ENCODE peak calls at places on chromosomes 1 and 21, in seven cellular contexts. Z is HepG2, Y is Panc1, J is SK-N-SH, O is A549, B is GM23338, L is HCT116. S is an unnamed sample.
A peak's percentile ranks its signal among the peaks of the same experiment; 100 is the strongest.

GRCh38 chr1:60866884-60867648 is 215.3 kb upstream of the NFIA start:
- DNase-seq in O (no peak), Z (no peak), Y (no peak), J (no peak), L (no peak), B (no peak), S (no peak)

GRCh38 chr21:15999741-16000140 is 270.0 kb downstream of the USP25 start:
- DNase-seq in O (no peak), Z (no peak), B (no peak), J (no peak), L (no peak), Y (no peak), S (no peak)

GRCh38 chr1:247415423-247416361 is at the start of gene NLRP3:
- DNase-seq in B (peak; percentile 20), J (no peak), Y (no peak), L (no peak), O (no peak), Z (peak; percentile 5), S (peak; percentile 77)

GRCh38 chr1:203464226-203464625 is 11.4 kb upstream of the PRELP start:
- DNase-seq in J (no peak), Z (no peak), Y (no peak), O (no peak), B (no peak), L (no peak), S (no peak)

GRCh38 chr1:201681375-201681774 is 142.4 kb downstream of the NAV1 start:
- DNase-seq in O (no peak), L (no peak), Y (no peak), J (no peak), B (no peak), Z (no peak), S (no peak)

GRCh38 chr1:201742955-201743805 is 85.8 kb upstream of the IPO9 start:
- DNase-seq in Z (no peak), O (no peak), Y (no peak), L (no peak), B (no peak), J (no peak), S (no peak)

GRCh38 chr1:95916616-95917015 is 682.6 kb downstream of the RWDD3 start:
- DNase-seq in B (peak; percentile 62), Z (no peak), Y (no peak), J (no peak), L (no peak), O (no peak), S (no peak)

GRCh38 chr1:170664283-170664827 is 424 bp downstream of the PRRX1 start:
- DNase-seq in Y (no peak), B (peak; percentile 33), L (no peak), O (peak; percentile 38), J (peak; percentile 53), Z (no peak), S (no peak)

GRCh38 chr1:212951058-212951923 is 950 bp downstream of the VASH2 start:
- DNase-seq in Z (no peak), B (no peak), J (peak; percentile 79), Y (no peak), O (no peak), L (no peak), S (no peak)

GRCh38 chr1:108142773-108143394 is 57.3 kb downstream of the SLC25A24 start:
- DNase-seq in O (no peak), J (no peak), L (no peak), B (no peak), Y (no peak), Z (no peak), S (no peak)

GRCh38 chr1:163166886-163167555 is 35.7 kb downstream of the RGS5 start:
- DNase-seq in L (no peak), Z (no peak), J (no peak), O (no peak), B (peak; percentile 35), Y (no peak), S (no peak)

GRCh38 chr1:177385760-177386698 is 215.3 kb downstream of the BRINP2 start:
- DNase-seq in J (peak; percentile 7), L (no peak), B (no peak), Y (no peak), Z (no peak), O (no peak), S (no peak)

GRCh38 chr1:39833121-39833520 is 44.5 kb upstream of the BMP8B start:
- DNase-seq in O (no peak), Z (no peak), B (no peak), J (no peak), L (no peak), Y (no peak), S (no peak)

GRCh38 chr1:83512371-83513004 is 486.4 kb downstream of the TTLL7 start:
- DNase-seq in J (no peak), O (no peak), L (no peak), Y (no peak), B (peak; percentile 27), Z (no peak), S (no peak)

GRCh38 chr1:211628446-211628845 is 47.0 kb downstream of the NEK2 start:
- DNase-seq in J (no peak), B (no peak), Z (no peak), L (no peak), O (no peak), Y (no peak), S (no peak)

GRCh38 chr21:45535341-45536081 is 6.7 kb downstream of the SLC19A1 start:
- DNase-seq in B (no peak), O (no peak), Z (no peak), L (no peak), Y (no peak), J (no peak), S (peak; percentile 75)

GRCh38 chr21:40335689-40336088 is 468.5 kb downstream of the PCP4 start:
- DNase-seq in Z (no peak), O (no peak), B (peak; percentile 9), J (no peak), L (no peak), Y (no peak), S (no peak)

GRCh38 chr21:43921979-43922945 is 57.2 kb downstream of the AGPAT3 start:
- DNase-seq in Z (no peak), O (no peak), L (no peak), B (no peak), J (no peak), Y (no peak), S (peak; percentile 38)

GRCh38 chr1:33098371-33098770 is 17.4 kb downstream of the AZIN2 start:
- DNase-seq in Z (no peak), J (no peak), L (no peak), O (no peak), B (no peak), Y (no peak), S (no peak)

GRCh38 chr1:88763649-88764406 is 79.8 kb downstream of the PKN2 start:
- DNase-seq in L (peak; percentile 6), Z (no peak), J (no peak), O (no peak), Y (no peak), B (no peak), S (no peak)

GRCh38 chr1:229756666-229757065 is 130.6 kb downstream of the URB2 start:
- DNase-seq in Y (no peak), O (no peak), L (no peak), J (no peak), Z (no peak), B (no peak), S (no peak)

GRCh38 chr1:50929376-50929958 is 30.6 kb downstream of the FAF1 start:
- DNase-seq in Y (peak; percentile 10), J (peak; percentile 27), B (peak; percentile 56), Z (peak; percentile 47), O (peak; percentile 5), L (peak; percentile 16), S (no peak)

GRCh38 chr1:20063861-20064292 is 6.1 kb upstream of the PLA2G5 start:
- DNase-seq in B (no peak), Y (no peak), O (no peak), L (no peak), J (no peak), Z (peak; percentile 27), S (no peak)

GRCh38 chr1:184973308-184974085 is 811 bp downstream of the NIBAN1 start:
- DNase-seq in B (peak; percentile 68), Y (no peak), J (no peak), Z (no peak), L (no peak), O (peak; percentile 29), S (peak; percentile 88)

GRCh38 chr1:177256153-177256814 is 85.5 kb downstream of the BRINP2 start:
- DNase-seq in B (peak; percentile 87), L (no peak), O (peak; percentile 33), J (no peak), Z (peak; percentile 44), Y (peak; percentile 54), S (peak; percentile 35)

DNA sequence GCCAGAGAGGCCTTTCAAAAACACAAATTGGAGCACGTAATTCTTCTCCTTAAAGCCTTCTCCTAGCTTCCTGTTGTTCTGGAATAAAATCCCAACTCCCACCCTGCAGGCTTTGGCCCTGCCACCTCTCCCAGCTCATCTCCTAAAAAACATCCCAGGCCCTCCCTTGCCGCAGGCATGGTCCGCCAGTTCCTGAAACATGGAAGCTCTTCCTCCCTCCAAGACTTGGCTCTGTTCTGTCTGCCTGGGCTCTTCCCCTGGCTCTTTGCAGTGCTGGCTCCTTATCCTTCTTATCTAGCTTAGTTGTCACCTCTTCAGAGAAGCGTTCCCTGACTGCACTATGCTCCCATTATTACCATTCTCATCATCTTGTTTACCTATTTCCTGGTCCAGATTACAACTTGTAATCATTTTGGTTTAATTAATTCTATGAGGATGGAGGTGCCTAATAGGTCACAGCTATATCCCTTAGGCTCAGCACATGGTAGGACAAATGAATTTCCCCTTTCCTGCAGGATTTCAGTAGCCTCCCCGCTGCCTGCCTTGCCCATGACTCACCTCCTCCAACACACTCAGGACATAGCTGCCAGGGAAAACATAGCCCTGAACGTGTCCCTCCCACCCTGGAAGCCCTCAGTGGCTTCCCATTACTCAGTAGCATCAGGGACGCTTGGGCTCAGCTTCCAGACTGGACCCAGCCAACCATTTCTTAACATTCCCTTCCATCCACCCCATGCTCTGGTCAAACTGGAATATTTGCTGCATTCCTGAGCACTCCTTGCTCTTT is 15.7 kb upstream of the IGSF21 start:
- DNase-seq in O (no peak), J (no peak), B (no peak), Y (no peak), Z (no peak), L (no peak), S (no peak)
- TF ChIP-seq REST in O (no peak), J (no peak), B (no peak), Y (no peak), Z (no peak), L (no peak), S (no peak)

GRCh38 chr1:26863677-26864060 is 720 bp downstream of the SFN start:
- DNase-seq in J (no peak), L (no peak), B (no peak), O (no peak), Y (no peak), Z (no peak), S (no peak)
- H3K4me3 ChIP-seq in J (no peak overlapping the region), L (peak overlapping the region; percentile 88), B (peak overlapping the region; percentile 78), O (peak overlapping the region; percentile 66), Y (peak overlapping the region; percentile 72), Z (peak overlapping the region; percentile 65), S (no peak overlapping the region)

DNA sequence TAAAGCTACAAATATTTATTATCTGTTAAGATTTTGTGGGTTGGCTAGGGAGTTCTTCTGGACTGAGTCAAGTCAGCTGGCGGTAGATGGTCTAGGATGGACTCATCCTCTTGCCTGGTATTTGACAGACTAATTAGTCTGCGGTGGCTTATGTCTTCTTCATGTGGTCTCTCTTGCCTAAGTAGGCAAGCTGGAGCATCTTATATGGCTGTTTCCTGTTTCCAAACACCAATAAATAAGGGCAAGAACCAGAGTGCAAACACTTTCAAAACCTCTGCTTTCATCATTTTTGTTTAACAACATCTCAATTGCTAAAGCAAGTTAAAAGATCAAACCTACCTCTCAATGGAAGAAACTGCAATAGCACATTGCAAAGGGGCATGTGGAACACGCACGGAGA is 484.8 kb downstream of the PTPRC start:
- DNase-seq in Y (no peak), J (no peak), Z (no peak), L (no peak), B (no peak), O (no peak), S (peak; percentile 86)
- H3K27ac ChIP-seq in Y (no peak overlapping the region), J (peak overlapping the region; percentile 90), Z (no peak overlapping the region), L (no peak overlapping the region), B (no peak overlapping the region), O (no peak overlapping the region), S (no peak overlapping the region)

GRCh38 chr21:33817663-33818433 is 97.8 kb downstream of the ATP5PO start:
- DNase-seq in B (no peak), Z (no peak), Y (no peak), J (peak; percentile 42), O (no peak), L (no peak), S (peak; percentile 7)
- TF ChIP-seq REST in B (no peak), Z (no peak), Y (no peak), J (no peak), O (no peak), L (no peak), S (no peak)

S was measured in HL-60.